ENCODE peak calls at places on chromosomes 12 and 14, in nine cellular contexts. P, W, O, U, C, B, Z, I and S are unnamed samples.

GRCh38 chr14:104562606-104563005 is 17.0 kb upstream of the C14orf180 start:
- DNase-seq in C (no peak), I (no peak), Z (no peak), P (no peak), W (no peak), B (no peak), O (no peak), U (peak; percentile 77), S (no peak)

GRCh38 chr14:88202296-88202695 is 120.8 kb downstream of the KCNK10 start:
- DNase-seq in W (no peak), B (no peak), U (no peak), O (peak; percentile 13), C (no peak), Z (no peak), I (no peak), P (no peak), S (no peak)

GRCh38 chr12:3973939-3974644 is 100.9 kb upstream of the PARP11 start:
- DNase-seq in P (no peak), U (no peak), W (no peak), O (no peak), B (no peak), C (no peak), Z (no peak), I (no peak), S (no peak)

GRCh38 chr12:31589896-31590729 is 823 bp downstream of the DENND5B start:
- DNase-seq in C (peak; percentile 84), B (peak; percentile 83), I (peak; percentile 49), Z (peak; percentile 40), O (peak; percentile 83), U (peak; percentile 68), P (peak; percentile 36), W (peak; percentile 57), S (peak; percentile 81)

GRCh38 chr12:89353188-89353822 is 1.0 kb upstream of the DUSP6 start:
- DNase-seq in B (peak; percentile 94), I (peak; percentile 67), C (peak; percentile 75), U (peak; percentile 77), P (peak; percentile 31), W (peak; percentile 55), O (peak; percentile 91), Z (peak; percentile 55), S (no peak)

GRCh38 chr12:101793401-101793800 is 37.4 kb downstream of the GNPTAB start:
- DNase-seq in I (peak; percentile 12), U (no peak), O (no peak), Z (no peak), C (peak; percentile 78), W (no peak), P (no peak), B (no peak), S (no peak)

GRCh38 chr14:56902413-56902812 is 92.1 kb upstream of the OTX2 start:
- DNase-seq in P (no peak), O (no peak), Z (no peak), I (no peak), B (no peak), U (no peak), W (no peak), C (no peak), S (no peak)

GRCh38 chr12:18589316-18589715 is 148.5 kb downstream of the PLCZ1 start:
- DNase-seq in W (no peak), B (no peak), C (peak; percentile 32), Z (no peak), O (no peak), U (no peak), P (no peak), I (no peak), S (no peak)

GRCh38 chr14:71694888-71695505 is 237.2 kb upstream of the RGS6 start:
- DNase-seq in I (no peak), U (no peak), Z (no peak), B (peak; percentile 20), C (no peak), W (no peak), P (no peak), O (no peak), S (no peak)

GRCh38 chr12:112473056-112473455 is 54.3 kb downstream of the PTPN11 start:
- DNase-seq in Z (no peak), P (no peak), B (peak; percentile 20), U (peak; percentile 63), C (peak; percentile 26), O (no peak), I (peak; percentile 9), W (no peak), S (peak; percentile 6)

GRCh38 chr14:22689186-22689585 is 45.0 kb upstream of the OR6J1 start:
- DNase-seq in Z (peak; percentile 79), U (no peak), P (peak; percentile 89), O (peak; percentile 79), C (peak; percentile 88), W (no peak), B (no peak), I (peak; percentile 89), S (no peak)

GRCh38 chr12:47868041-47868440 is 36.8 kb downstream of the VDR start:
- DNase-seq in C (no peak), I (no peak), U (no peak), P (no peak), W (no peak), O (no peak), B (no peak), Z (no peak), S (no peak)

GRCh38 chr14:34199585-34199984 is 248.7 kb upstream of the EGLN3 start:
- DNase-seq in P (no peak), U (no peak), Z (peak; percentile 43), I (no peak), C (peak; percentile 97), W (no peak), O (no peak), B (no peak), S (no peak)

GRCh38 chr12:64895541-64895940 is 71.1 kb downstream of the TBC1D30 start:
- DNase-seq in O (no peak), C (peak; percentile 84), Z (no peak), I (peak; percentile 47), W (no peak), B (no peak), U (no peak), P (no peak), S (no peak)

DNA sequence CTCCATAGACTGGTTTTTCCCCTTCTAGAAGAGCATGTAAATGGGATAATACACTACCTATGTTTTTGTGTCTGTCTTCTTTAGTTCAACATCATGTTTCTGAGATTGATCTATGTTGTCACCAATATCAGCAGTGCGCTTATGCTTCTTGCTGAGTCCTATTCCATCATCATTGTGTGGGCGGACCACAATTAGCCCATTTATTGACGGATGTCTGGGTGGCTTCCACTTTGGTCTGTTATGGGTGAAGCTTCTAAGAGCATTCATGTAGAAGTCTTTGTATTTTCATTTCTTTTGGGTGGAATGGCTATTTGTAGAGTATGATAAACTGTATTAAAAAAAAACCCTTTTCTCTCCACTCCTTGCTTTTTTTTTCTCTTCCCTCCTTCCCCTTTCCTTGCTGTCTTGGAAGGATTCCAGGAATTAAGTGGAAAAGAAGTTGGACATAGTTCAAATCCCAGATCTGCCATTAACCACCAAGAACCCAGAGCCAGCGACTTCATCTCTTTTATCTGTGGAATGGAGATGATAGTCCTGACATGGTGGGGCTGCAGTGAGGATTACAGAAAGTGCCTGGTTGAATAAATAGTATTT is 7.0 kb upstream of the SERPINA1 start:
- DNase-seq in C (no peak), I (no peak), B (no peak), W (no peak), Z (no peak), O (no peak), P (no peak), U (no peak), S (no peak)
- H3K9me3 ChIP-seq in C (no peaks in the 10 kb centered on the region), I (no peaks in the 10 kb centered on the region), B (no peaks in the 10 kb centered on the region), W (no peaks in the 10 kb centered on the region), Z (no peaks in the 10 kb centered on the region), O (no peaks in the 10 kb centered on the region), P (no peaks in the 10 kb centered on the region), U (no peaks in the 10 kb centered on the region), S (no peaks in the 10 kb centered on the region)

DNA sequence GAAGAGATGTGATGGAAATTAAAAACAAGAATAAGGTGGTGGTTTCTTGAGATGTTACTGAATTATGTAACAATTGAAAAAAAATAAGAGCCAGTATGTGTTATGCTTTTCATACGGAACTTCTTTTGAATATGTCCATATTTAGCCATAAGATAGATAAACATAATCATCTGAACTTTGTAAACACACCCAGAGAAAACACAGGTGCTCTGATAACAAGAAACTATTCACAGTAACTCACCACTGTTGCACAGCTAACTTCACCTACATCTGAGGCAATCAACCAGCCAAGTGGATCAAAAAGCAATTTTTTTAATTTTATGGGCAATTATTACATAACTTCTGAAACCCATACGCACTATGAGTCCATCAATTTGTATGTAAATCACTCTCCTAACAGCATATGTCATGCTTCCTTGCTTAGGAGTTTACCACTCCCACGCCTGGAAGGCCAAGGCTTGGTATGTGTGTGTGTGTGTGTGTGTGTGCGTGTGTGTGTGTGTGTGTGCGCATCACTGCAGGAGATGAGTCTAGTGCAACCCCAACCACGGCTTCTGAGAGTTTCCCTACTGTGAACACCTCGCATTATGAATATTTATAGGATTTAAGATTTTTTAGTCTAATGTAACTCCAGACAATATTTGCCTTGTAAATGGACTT is 443.4 kb downstream of the BCAT1 start:
- DNase-seq in I (no peak), U (no peak), B (no peak), W (no peak), C (no peak), O (no peak), P (no peak), Z (no peak), S (no peak)
- H3K9me2 ChIP-seq in I (no peaks in the 10 kb centered on the region), U (no peaks in the 10 kb centered on the region), B (no peaks in the 10 kb centered on the region), W (no peaks in the 10 kb centered on the region), C (no peaks in the 10 kb centered on the region), O (no peaks in the 10 kb centered on the region), P (no peaks in the 10 kb centered on the region), Z (no peaks in the 10 kb centered on the region), S (no peaks in the 10 kb centered on the region)

DNA sequence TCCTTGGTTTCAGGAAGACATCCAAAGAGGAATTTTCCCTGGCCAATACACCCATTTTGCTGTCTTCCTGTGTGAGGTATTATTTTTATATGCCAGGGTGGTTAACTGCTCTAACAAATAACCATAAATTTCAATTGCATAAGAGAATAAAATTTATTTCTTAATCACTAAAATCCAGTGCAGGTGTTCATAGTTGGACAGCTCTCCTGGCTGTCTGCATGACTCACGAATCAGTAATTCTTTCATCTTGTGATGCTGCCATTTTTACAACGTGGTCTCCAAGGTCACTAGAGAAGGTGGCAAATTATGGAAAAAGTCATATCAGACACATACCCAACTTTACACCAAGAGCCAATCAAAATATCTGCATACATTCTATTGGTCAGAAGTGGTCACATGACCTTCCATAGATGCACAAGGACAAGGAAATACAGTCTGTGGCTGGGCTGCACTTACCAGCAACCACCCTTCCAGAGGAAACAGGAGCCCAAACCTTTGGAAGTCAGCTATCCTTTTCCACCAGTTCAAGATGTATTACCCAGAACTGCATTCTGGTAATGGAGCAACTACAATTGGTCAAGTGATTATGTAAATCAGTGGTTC is 193.5 kb upstream of the PLEKHG7 start:
- DNase-seq in Z (no peak), B (no peak), I (peak; percentile 40), O (no peak), U (no peak), C (no peak), P (no peak), W (no peak), S (no peak)
- H3K9me3 ChIP-seq in Z (no peaks in the 10 kb centered on the region), B (no peaks in the 10 kb centered on the region), I (no peaks in the 10 kb centered on the region), O (no peaks in the 10 kb centered on the region), U (no peaks in the 10 kb centered on the region), C (no peaks in the 10 kb centered on the region), P (no peaks in the 10 kb centered on the region), W (no peaks in the 10 kb centered on the region), S (peaks cover 17% of the 10 kb centered on the region)

DNA sequence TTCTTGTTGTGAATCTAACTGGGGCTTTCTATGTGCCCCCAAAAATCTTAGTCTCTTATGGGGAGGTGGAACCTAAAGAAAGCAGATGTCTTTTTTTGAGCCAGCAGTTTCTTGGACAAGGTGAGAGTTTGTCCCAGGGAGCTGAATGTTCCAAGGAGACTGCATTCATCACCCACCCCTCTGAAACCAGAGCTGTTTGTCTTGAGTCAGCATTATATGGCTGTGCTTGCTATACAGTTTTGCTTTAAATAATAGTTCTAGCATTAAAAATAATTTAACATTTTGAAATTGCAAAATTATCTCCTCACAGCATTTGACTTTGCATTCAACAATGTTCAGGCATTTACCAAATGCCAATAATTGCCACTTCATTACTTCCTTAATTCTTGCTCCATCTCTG is 813.3 kb downstream of the BCL11B start:
- DNase-seq in I (no peak), W (no peak), C (no peak), B (no peak), O (no peak), Z (no peak), P (no peak), U (no peak), S (no peak)
- H3K9me2 ChIP-seq in I (no peaks in the 10 kb centered on the region), W (no peaks in the 10 kb centered on the region), C (no peaks in the 10 kb centered on the region), B (no peaks in the 10 kb centered on the region), O (no peaks in the 10 kb centered on the region), Z (no peaks in the 10 kb centered on the region), P (no peaks in the 10 kb centered on the region), U (no peaks in the 10 kb centered on the region), S (no peaks in the 10 kb centered on the region)